ENCODE peak calls at places on chromosomes 2 and 18, in ten cellular contexts. K is stimulated activated naive CD4-positive, alpha-beta T cell; Y is small intestine; M is occipital lobe; P is heart left ventricle; V is T follicular helper cell; N is NCI-H1092; I is cardiac fibroblast; B is SK-N-SH; T is stimulated activated CD4-positive, alpha-beta T cell treated with anti-CD3 and anti-CD28 coated beads, Interleukin-4, amount 100 ng/mL, for 48 hours. C is an unnamed sample.

GRCh38 chr2:216606551-216607527 is 26.4 kb upstream of the IGFBP2 start:
- DNase-seq in M (no peak), T (peak), I (no peak), K (peak), N (no peak), B (no peak), P (no peak), V (no peak), Y (peak), C (peak)

GRCh38 chr2:25314514-25315315 is 27.0 kb downstream of the DNMT3A start:
- DNase-seq in I (peak), Y (peak), N (peak), V (peak), B (peak), T (peak), K (peak), M (no peak), P (peak), C (peak)

GRCh38 chr18:79786781-79787526 is 10.8 kb upstream of the KCNG2 start:
- DNase-seq in N (no peak), K (no peak), Y (no peak), I (peak), M (no peak), P (no peak), B (no peak), T (no peak), V (no peak), C (no peak)

GRCh38 chr2:23564618-23564967 is 179.6 kb downstream of the KLHL29 start:
- DNase-seq in K (no peak), T (no peak), I (peak), V (no peak), B (peak), M (no peak), Y (no peak), N (no peak), P (no peak), C (no peak)

GRCh38 chr18:55415258-55415871 is 172.6 kb downstream of the TCF4 start:
- DNase-seq in P (peak), V (peak), M (peak), N (peak), Y (peak), B (peak), K (peak), T (peak), I (peak), C (peak)

GRCh38 chr2:3806730-3807129 is 103.4 kb downstream of the DCDC2C start:
- DNase-seq in M (no peak), I (no peak), P (no peak), Y (no peak), N (no peak), V (no peak), K (no peak), T (no peak), B (no peak), C (no peak)

GRCh38 chr18:77068890-77069312 is 63.7 kb downstream of the MBP start:
- DNase-seq in K (no peak), P (peak), I (no peak), T (no peak), N (no peak), M (no peak), Y (no peak), V (no peak), B (no peak), C (no peak)

GRCh38 chr2:11829324-11829946 is 83.0 kb downstream of the LPIN1 start:
- DNase-seq in T (peak), P (peak), Y (peak), V (peak), B (peak), N (peak), M (peak), I (peak), K (peak), C (no peak)

GRCh38 chr2:239723486-239724193 is 301.5 kb downstream of the NDUFA10 start:
- DNase-seq in Y (no peak), M (no peak), T (no peak), V (no peak), B (no peak), P (no peak), K (no peak), N (no peak), I (no peak), C (no peak)

GRCh38 chr2:88807237-88807962 is 115.9 kb downstream of the RPIA start:
- DNase-seq in B (no peak), T (no peak), P (no peak), N (no peak), K (no peak), Y (no peak), V (no peak), I (no peak), M (no peak), C (no peak)

GRCh38 chr2:19312949-19313348 is 45.5 kb downstream of the OSR1 start:
- DNase-seq in T (no peak), M (no peak), K (no peak), B (peak), P (no peak), Y (no peak), I (peak), V (no peak), N (no peak), C (no peak)

GRCh38 chr2:171087547-171087946 is 73.1 kb downstream of the TLK1 start:
- DNase-seq in N (no peak), V (no peak), M (no peak), B (no peak), K (no peak), Y (no peak), T (no peak), P (no peak), I (no peak), C (no peak)

GRCh38 chr2:232229296-232229916 is 149.1 kb upstream of the ALPP start:
- DNase-seq in K (no peak), N (no peak), I (peak), B (no peak), V (no peak), T (no peak), M (no peak), P (peak), Y (no peak), C (no peak)

GRCh38 chr18:57434536-57435494 is at the start of gene ONECUT2:
- DNase-seq in B (peak), V (peak), T (peak), P (peak), I (peak), K (peak), N (peak), Y (peak), M (peak), C (peak)

GRCh38 chr2:59594671-59595222 is 958.7 kb downstream of the BCL11A start:
- DNase-seq in V (no peak), B (no peak), I (no peak), K (no peak), N (no peak), P (no peak), M (no peak), T (no peak), Y (no peak), C (no peak)

GRCh38 chr2:161625314-161625919 is 1.2 kb downstream of the SLC4A10 start:
- DNase-seq in B (no peak), T (no peak), V (no peak), K (no peak), I (no peak), P (no peak), M (peak), Y (no peak), N (no peak), C (no peak)

GRCh38 chr2:240997856-240998705 is at the start of gene SNED1:
- DNase-seq in N (peak), T (peak), M (no peak), K (no peak), Y (peak), B (peak), V (no peak), P (peak), I (peak), C (no peak)

GRCh38 chr18:79935098-79935480 is 16.4 kb downstream of the SLC66A2 start:
- DNase-seq in T (no peak), N (no peak), Y (no peak), I (no peak), M (no peak), K (no peak), P (peak), B (no peak), V (no peak), C (no peak)

GRCh38 chr2:98347298-98348065 is 1.2 kb downstream of the CNGA3 start:
- DNase-seq in B (peak), P (no peak), I (no peak), Y (no peak), V (no peak), K (no peak), N (no peak), M (no peak), T (no peak), C (no peak)

GRCh38 chr2:20179755-20180594 is 45.0 kb downstream of the SDC1 start:
- DNase-seq in V (no peak), N (no peak), B (peak), I (no peak), M (no peak), T (no peak), K (no peak), P (no peak), Y (peak), C (no peak)

GRCh38 chr18:11042247-11042646 is 107.1 kb downstream of the PIEZO2 start:
- DNase-seq in N (no peak), I (peak), Y (no peak), V (no peak), P (no peak), K (no peak), T (no peak), B (no peak), M (no peak), C (no peak)

GRCh38 chr2:240456607-240457222 is 21.3 kb downstream of the GPC1 start:
- DNase-seq in P (no peak), K (no peak), Y (no peak), V (no peak), I (no peak), N (no peak), T (no peak), B (no peak), M (no peak), C (no peak)

GRCh38 chr2:218406949-218407703 is 7.5 kb downstream of the CTDSP1 start:
- DNase-seq in M (peak), T (peak), B (peak), Y (peak), K (peak), V (peak), P (peak), N (no peak), I (peak), C (peak)

GRCh38 chr2:222595573-222595972 is 60.3 kb downstream of the FARSB start:
- DNase-seq in P (no peak), Y (no peak), I (no peak), K (no peak), T (no peak), V (no peak), M (no peak), N (no peak), B (no peak), C (no peak)

GRCh38 chr18:45806226-45806625 is 19.2 kb upstream of the SIGLEC15 start:
- DNase-seq in N (no peak), V (no peak), T (no peak), M (no peak), I (peak), K (no peak), B (no peak), Y (no peak), P (no peak), C (no peak)

GRCh38 chr2:68987051-68987503 is 12.6 kb downstream of the GKN1 start:
- DNase-seq in Y (no peak), T (no peak), B (no peak), V (no peak), P (no peak), K (no peak), N (no peak), M (no peak), I (peak), C (no peak)

GRCh38 chr2:216601632-216602409 is 31.4 kb upstream of the IGFBP2 start:
- DNase-seq in Y (no peak), P (no peak), K (no peak), T (no peak), V (no peak), B (no peak), N (no peak), M (no peak), I (no peak), C (no peak)

GRCh38 chr2:4053769-4054493 is 350.6 kb downstream of the DCDC2C start:
- DNase-seq in B (no peak), P (no peak), T (no peak), K (no peak), I (no peak), M (no peak), N (no peak), Y (no peak), V (no peak), C (no peak)

GRCh38 chr18:57846258-57846657 is 43.1 kb upstream of the ATP8B1 start:
- DNase-seq in B (no peak), M (no peak), I (peak), P (no peak), Y (peak), V (no peak), T (no peak), K (no peak), N (no peak), C (no peak)

GRCh38 chr2:102434655-102435381 is 11.9 kb downstream of the IL18RAP start:
- DNase-seq in P (no peak), K (no peak), M (no peak), V (no peak), N (no peak), I (no peak), Y (no peak), B (no peak), T (no peak), C (no peak)

C was measured in effector memory CD8-positive, alpha-beta T cell.